ENCODE peak calls at places on chromosomes 1 and 21, in six cellular contexts. Q is bronchial epithelial cell, T is dorsolateral prefrontal cortex, D is tibial nerve, V is ovary, C is AG09319. G is an unnamed sample.

GRCh38 chr1:92975551-92976232 is 14.4 kb upstream of the DIPK1A start:
- DNase-seq in T (peak), D (peak), Q (no peak), C (no peak), V (no peak), G (no peak)

GRCh38 chr1:223245983-223246382 is 102.9 kb upstream of the TLR5 start:
- DNase-seq in Q (no peak), D (no peak), T (no peak), V (no peak), C (no peak), G (no peak)

GRCh38 chr1:42429623-42430022 is 26.2 kb downstream of the ZMYND12 start:
- DNase-seq in Q (no peak), T (no peak), C (no peak), D (no peak), V (no peak), G (no peak)

GRCh38 chr1:204645666-204646065 is 39.9 kb downstream of the LRRN2 start:
- DNase-seq in Q (no peak), D (no peak), T (no peak), V (no peak), C (no peak), G (no peak)

GRCh38 chr21:42346441-42346840 is 4.4 kb downstream of the TFF2 start:
- DNase-seq in Q (no peak), T (no peak), V (no peak), C (no peak), D (no peak), G (no peak)

GRCh38 chr1:112509005-112509659 is 367 bp downstream of the WNT2B start:
- DNase-seq in V (peak), Q (no peak), T (no peak), D (no peak), C (no peak), G (no peak)

GRCh38 chr21:34642211-34643075 is 26.4 kb upstream of the CLIC6 start:
- DNase-seq in Q (peak), T (no peak), C (no peak), D (no peak), V (no peak), G (no peak)

GRCh38 chr1:19664453-19665043 is at the start of gene HTR6:
- DNase-seq in C (no peak), V (no peak), T (no peak), Q (no peak), D (no peak), G (no peak)

GRCh38 chr1:15005116-15005515 is 148.4 kb upstream of the TMEM51 start:
- DNase-seq in V (no peak), Q (no peak), C (no peak), T (no peak), D (no peak), G (no peak)

GRCh38 chr1:5389101-5389885 is 602.9 kb downstream of the NPHP4 start:
- DNase-seq in D (no peak), Q (no peak), T (no peak), V (no peak), C (no peak), G (no peak)

GRCh38 chr1:221356693-221357092 is 385.2 kb downstream of the DUSP10 start:
- DNase-seq in T (no peak), V (no peak), Q (no peak), C (no peak), D (no peak), G (no peak)
- TF ChIP-seq CTCF in T (no peak), V (no peak), Q (no peak), C (no peak), D (no peak), G (no peak)

GRCh38 chr1:199959033-199959774 is 68.3 kb upstream of the NR5A2 start:
- DNase-seq in T (no peak), C (no peak), D (no peak), V (no peak), Q (no peak), G (no peak)

GRCh38 chr1:199959775-199960110 is 67.8 kb upstream of the NR5A2 start:
- DNase-seq in Q (no peak), D (no peak), T (no peak), V (no peak), C (no peak), G (no peak)

GRCh38 chr1:199956005-199956404 is 71.5 kb upstream of the NR5A2 start:
- DNase-seq in T (no peak), C (no peak), D (no peak), Q (no peak), V (no peak), G (no peak)

GRCh38 chr1:199955235-199955634 is 72.3 kb upstream of the NR5A2 start:
- DNase-seq in Q (no peak), T (no peak), C (no peak), V (no peak), D (no peak), G (no peak)

GRCh38 chr1:199954701-199955100 is 72.8 kb upstream of the NR5A2 start:
- DNase-seq in Q (no peak), T (no peak), V (no peak), D (no peak), C (no peak), G (no peak)
- TF ChIP-seq CTCF in Q (peak), T (no peak), V (no peak), D (no peak), C (peak), G (no peak)

DNA sequence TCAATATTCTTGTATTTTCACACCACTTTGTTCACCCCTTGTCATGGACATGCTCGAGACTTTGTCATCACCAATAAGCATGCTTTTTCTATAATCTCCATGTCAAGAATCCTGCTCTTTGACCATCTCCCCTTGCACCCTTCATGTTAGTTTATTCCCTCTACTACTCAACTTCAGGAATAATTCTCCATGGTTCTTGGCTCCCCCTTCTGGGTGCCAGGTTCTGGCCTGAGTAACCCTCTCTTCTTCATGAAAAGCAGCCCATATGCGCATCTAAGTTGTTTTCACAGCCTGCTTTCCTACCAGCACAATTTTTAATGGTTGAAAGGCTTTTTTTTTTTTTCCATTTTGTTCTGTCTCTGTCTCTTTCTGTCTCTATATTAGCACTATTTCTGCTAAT is 160.7 kb downstream of the LEPR start:
- DNase-seq in Q (peak), T (no peak), C (no peak), V (no peak), D (no peak), G (no peak)
- TF ChIP-seq CTCF in Q (no peak), T (no peak), C (peak), V (no peak), D (no peak), G (no peak)

DNA sequence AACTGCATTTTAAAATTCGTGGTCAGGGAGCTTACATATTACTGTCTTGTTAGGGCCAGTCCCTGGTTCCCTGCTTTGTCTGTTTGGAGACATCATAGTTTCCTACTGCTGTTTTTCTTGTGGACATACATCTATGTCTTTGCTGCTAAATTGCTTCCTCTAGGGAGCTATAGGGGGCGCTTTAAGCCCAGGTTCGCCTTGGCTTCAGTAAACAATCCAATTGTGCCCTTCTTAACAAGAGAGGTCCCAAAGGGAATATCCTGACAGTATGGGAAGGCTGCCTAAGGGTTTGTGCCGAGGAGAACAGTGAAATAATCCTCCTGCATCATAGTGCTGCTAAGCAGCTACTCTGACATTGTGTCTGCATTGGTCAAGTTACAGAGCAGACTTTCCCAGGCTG is 112.5 kb downstream of the USH2A start:
- DNase-seq in T (no peak), Q (peak), V (no peak), D (no peak), C (peak), G (no peak)
- TF ChIP-seq CTCF in T (no peak), Q (peak), V (no peak), D (no peak), C (peak), G (no peak)

DNA sequence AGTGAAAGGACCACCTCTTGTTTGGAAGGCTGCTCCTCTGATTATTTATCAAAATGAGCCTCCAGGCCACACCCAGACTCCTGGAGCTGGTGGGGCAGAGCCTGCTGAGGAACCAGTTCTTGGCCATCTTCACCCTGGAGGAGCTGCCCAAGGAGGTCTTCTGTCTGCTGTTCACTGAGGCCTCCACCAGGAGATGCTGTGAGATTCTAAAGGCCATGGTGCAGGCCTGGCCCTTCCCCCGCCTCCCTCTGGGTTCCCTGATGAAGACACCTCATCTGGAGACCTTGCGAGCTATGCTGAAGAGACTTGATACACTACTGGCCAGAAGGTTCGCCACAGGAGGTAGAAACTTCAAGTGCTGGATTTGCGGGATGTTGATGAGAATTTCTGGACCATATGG is 61.7 kb upstream of the GJA8 start:
- DNase-seq in C (no peak), V (no peak), Q (no peak), D (no peak), T (no peak), G (no peak)
- TF ChIP-seq CTCF in C (no peak), V (no peak), Q (no peak), D (no peak), T (no peak), G (no peak)

GRCh38 chr1:194469282-194469681 is 1282.9 kb upstream of the B3GALT2 start:
- DNase-seq in D (no peak), T (no peak), Q (no peak), V (no peak), C (no peak), G (no peak)

GRCh38 chr1:194466706-194467105 is 1280.3 kb upstream of the B3GALT2 start:
- DNase-seq in D (no peak), Q (no peak), C (no peak), T (no peak), V (no peak), G (no peak)
- TF ChIP-seq CTCF in D (no peak), Q (peak), C (no peak), T (peak), V (no peak), G (no peak)

DNA sequence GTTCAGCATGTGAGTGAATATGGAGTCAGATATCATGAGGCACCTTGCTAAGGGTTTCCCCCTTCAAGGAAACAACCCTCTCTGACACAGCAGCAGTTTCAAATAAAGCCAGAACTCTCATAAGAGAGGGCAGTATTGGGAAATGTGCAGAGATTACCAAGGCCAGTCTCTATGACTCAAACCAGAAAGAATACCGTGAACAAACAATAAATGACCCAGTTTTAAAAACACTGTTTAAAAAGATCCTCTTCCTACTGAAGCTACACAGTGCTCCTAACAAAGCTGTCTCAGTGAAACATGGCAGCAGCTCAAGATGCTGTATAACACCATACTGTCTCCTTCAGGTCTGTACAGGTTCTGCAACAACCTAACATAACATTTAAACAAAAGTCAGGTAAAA is 102.6 kb downstream of the KIAA0319L start:
- DNase-seq in D (no peak), Q (peak), V (no peak), T (no peak), C (peak), G (no peak)
- TF ChIP-seq CTCF in D (no peak), Q (no peak), V (no peak), T (no peak), C (peak), G (no peak)

G was measured in thoracic aorta.